ENCODE peak calls at places on chromosomes 4 and X, in eight cellular contexts. X, K, S, Y, A, U, L and I are unnamed samples. For H3K4me1, the result is how much of the 10 kb centered on the place peaks cover.

GRCh38 chrX:155632424-155633100 is 19.8 kb upstream of the TMLHE start:
- DNase-seq in X (no peak), K (no peak), S (no peak), Y (no peak), A (no peak), U (no peak), L (no peak), I (no peak)

GRCh38 chrX:94058728-94059382 is 384.8 kb downstream of the FAM133A start:
- DNase-seq in X (no peak), K (no peak), S (no peak), Y (no peak), A (no peak), U (no peak), L (peak), I (no peak)

GRCh38 chr4:176664964-176665363 is 127.8 kb downstream of the VEGFC start:
- DNase-seq in X (no peak), K (no peak), S (no peak), Y (no peak), A (no peak), U (no peak), L (no peak), I (no peak)

GRCh38 chrX:109635151-109635550 is 10.2 kb upstream of the KCNE5 start:
- DNase-seq in X (no peak), K (peak), S (no peak), Y (no peak), A (no peak), U (no peak), L (peak), I (no peak)

GRCh38 chr4:123892997-123893745 is 496.6 kb downstream of the SPRY1 start:
- DNase-seq in X (peak), K (peak), S (no peak), Y (no peak), A (peak), U (no peak), L (no peak), I (no peak)

GRCh38 chrX:84205276-84205675 is 17.3 kb upstream of the RPS6KA6 start:
- DNase-seq in X (no peak), K (no peak), S (no peak), Y (no peak), A (no peak), U (no peak), L (no peak), I (no peak)

GRCh38 chr4:109739547-109739946 is 9.7 kb upstream of the PLA2G12A start:
- DNase-seq in X (no peak), K (peak), S (no peak), Y (no peak), A (no peak), U (no peak), L (no peak), I (no peak)

GRCh38 chr4:82710202-82710929 is 88.2 kb downstream of the SCD5 start:
- DNase-seq in X (no peak), K (peak), S (peak), Y (no peak), A (no peak), U (no peak), L (peak), I (no peak)

GRCh38 chr4:76688737-76689078 is 209.2 kb downstream of the SOWAHB start:
- DNase-seq in X (no peak), K (no peak), S (no peak), Y (no peak), A (no peak), U (no peak), L (no peak), I (no peak)

GRCh38 chrX:65821721-65822496 is 154.5 kb downstream of the MSN start:
- DNase-seq in X (no peak), K (peak), S (no peak), Y (peak), A (no peak), U (peak), L (no peak), I (no peak)

GRCh38 chr4:26065833-26066232 is 151.8 kb downstream of the SMIM20 start:
- DNase-seq in X (no peak), K (no peak), S (no peak), Y (no peak), A (no peak), U (no peak), L (no peak), I (no peak)

GRCh38 chr4:108360857-108361820 is 192.4 kb upstream of the LEF1 start:
- DNase-seq in X (no peak), K (peak), S (no peak), Y (no peak), A (no peak), U (peak), L (no peak), I (no peak)

GRCh38 chr4:140595065-140595464 is 26.3 kb upstream of the UCP1 start:
- DNase-seq in X (no peak), K (peak), S (no peak), Y (no peak), A (no peak), U (no peak), L (peak), I (no peak)

GRCh38 chrX:72536542-72536941 is 36.1 kb downstream of the HDAC8 start:
- DNase-seq in X (no peak), K (no peak), S (no peak), Y (no peak), A (no peak), U (no peak), L (no peak), I (no peak)

GRCh38 chrX:134735015-134735414 is 76.7 kb upstream of the PLAC1 start:
- DNase-seq in X (no peak), K (no peak), S (no peak), Y (no peak), A (no peak), U (no peak), L (no peak), I (no peak)

GRCh38 chrX:151984328-151984727 is 9.9 kb upstream of the GABRE start:
- DNase-seq in X (no peak), K (peak), S (no peak), Y (no peak), A (no peak), U (no peak), L (no peak), I (peak)

GRCh38 chr4:73603307-73603710 is 16.9 kb downstream of the RASSF6 start:
- DNase-seq in X (no peak), K (peak), S (no peak), Y (no peak), A (no peak), U (no peak), L (no peak), I (no peak)

GRCh38 chr4:113090954-113091353 is 41.5 kb downstream of the ANK2 start:
- DNase-seq in X (no peak), K (no peak), S (no peak), Y (no peak), A (no peak), U (no peak), L (no peak), I (no peak)

GRCh38 chrX:12701625-12702024 is 89.6 kb upstream of the PRPS2 start:
- DNase-seq in X (peak), K (peak), S (no peak), Y (peak), A (peak), U (peak), L (peak), I (no peak)

GRCh38 chr4:109574931-109575804 is 15.1 kb downstream of the MCUB start:
- DNase-seq in X (no peak), K (no peak), S (no peak), Y (no peak), A (no peak), U (no peak), L (no peak), I (no peak)

GRCh38 chrX:68372665-68373064 is 60.6 kb downstream of the OPHN1 start:
- DNase-seq in X (no peak), K (no peak), S (no peak), Y (no peak), A (no peak), U (no peak), L (no peak), I (no peak)

GRCh38 chr4:54696649-54697048 is 38.9 kb downstream of the KIT start:
- DNase-seq in X (no peak), K (no peak), S (no peak), Y (no peak), A (no peak), U (no peak), L (no peak), I (no peak)

GRCh38 chrX:8841911-8842310 is 40.7 kb upstream of the FAM9A start:
- DNase-seq in X (no peak), K (no peak), S (no peak), Y (no peak), A (no peak), U (no peak), L (no peak), I (no peak)

GRCh38 chr4:90181644-90182043 is 54.5 kb downstream of the CCSER1 start:
- DNase-seq in X (no peak), K (no peak), S (no peak), Y (no peak), A (no peak), U (no peak), L (no peak), I (no peak)

GRCh38 chrX:129663171-129663570 is 8.4 kb upstream of the APLN start:
- DNase-seq in X (no peak), K (peak), S (no peak), Y (no peak), A (no peak), U (no peak), L (no peak), I (peak)

GRCh38 chrX:150696836-150697235 is 3.6 kb downstream of the MTMR1 start:
- DNase-seq in X (no peak), K (no peak), S (no peak), Y (no peak), A (no peak), U (no peak), L (no peak), I (no peak)

GRCh38 chr4:41432889-41433288 is 105.1 kb upstream of the LIMCH1 start:
- DNase-seq in X (no peak), K (peak), S (no peak), Y (no peak), A (no peak), U (no peak), L (no peak), I (no peak)

GRCh38 chr4:128835498-128836222 is 26.2 kb downstream of the JADE1 start:
- DNase-seq in X (no peak), K (peak), S (peak), Y (peak), A (peak), U (peak), L (no peak), I (no peak)

GRCh38 chr4:150960818-150961217 is 54.3 kb downstream of the LRBA start:
- DNase-seq in X (no peak), K (peak), S (no peak), Y (peak), A (no peak), U (peak), L (peak), I (no peak)

GRCh38 chrX:133661962-133662839 is 246.9 kb upstream of the GPC4 start:
- DNase-seq in X (no peak), K (no peak), S (no peak), Y (no peak), A (no peak), U (no peak), L (no peak), I (no peak)

GRCh38 chr4:150972592-150972991 is 42.5 kb downstream of the LRBA start:
- DNase-seq in X (no peak), K (peak), S (no peak), Y (no peak), A (no peak), U (no peak), L (peak), I (no peak)

GRCh38 chrX:134181261-134181660 is 55.7 kb upstream of the CCDC160 start:
- DNase-seq in X (no peak), K (no peak), S (no peak), Y (no peak), A (no peak), U (no peak), L (no peak), I (no peak)

GRCh38 chrX:134538316-134538715 is 78.4 kb downstream of the HPRT1 start:
- DNase-seq in X (no peak), K (no peak), S (no peak), Y (no peak), A (no peak), U (no peak), L (no peak), I (no peak)

GRCh38 chr4:177945235-177945634 is 503.0 kb upstream of the AGA start:
- DNase-seq in X (no peak), K (no peak), S (no peak), Y (no peak), A (no peak), U (no peak), L (no peak), I (no peak)

GRCh38 chrX:96211953-96212352 is 472.7 kb upstream of the DIAPH2 start:
- DNase-seq in X (no peak), K (no peak), S (no peak), Y (no peak), A (no peak), U (no peak), L (peak), I (no peak)

GRCh38 chr4:45317276-45317675 is 590.9 kb upstream of the GNPDA2 start:
- DNase-seq in X (no peak), K (peak), S (no peak), Y (no peak), A (no peak), U (no peak), L (no peak), I (no peak)

GRCh38 chr4:45316257-45316656 is 589.9 kb upstream of the GNPDA2 start:
- DNase-seq in X (no peak), K (peak), S (no peak), Y (no peak), A (no peak), U (no peak), L (no peak), I (no peak)

GRCh38 chr4:45323453-45324058 is 597.2 kb upstream of the GNPDA2 start:
- DNase-seq in X (no peak), K (no peak), S (no peak), Y (no peak), A (no peak), U (no peak), L (no peak), I (no peak)

GRCh38 chr4:45317739-45318138 is 591.4 kb upstream of the GNPDA2 start:
- DNase-seq in X (no peak), K (no peak), S (no peak), Y (no peak), A (no peak), U (no peak), L (no peak), I (no peak)
- H3K4me1 ChIP-seq in X (under half), K (under half), S (under half), Y (under half), A (under half), U (under half), L (under half), I (under half)

GRCh38 chr4:8103991-8104390 is 54.6 kb downstream of the ABLIM2 start:
- DNase-seq in X (no peak), K (no peak), S (no peak), Y (no peak), A (no peak), U (peak), L (no peak), I (no peak)

GRCh38 chr4:8101213-8101781 is 57.3 kb downstream of the ABLIM2 start:
- DNase-seq in X (peak), K (peak), S (peak), Y (peak), A (peak), U (peak), L (no peak), I (no peak)

GRCh38 chr4:8103421-8103820 is 55.2 kb downstream of the ABLIM2 start:
- DNase-seq in X (no peak), K (no peak), S (no peak), Y (no peak), A (no peak), U (peak), L (no peak), I (no peak)

GRCh38 chr4:8101796-8102355 is 56.7 kb downstream of the ABLIM2 start:
- DNase-seq in X (no peak), K (no peak), S (no peak), Y (no peak), A (no peak), U (peak), L (no peak), I (no peak)

GRCh38 chr4:8102831-8103230 is 55.8 kb downstream of the ABLIM2 start:
- DNase-seq in X (no peak), K (no peak), S (no peak), Y (no peak), A (no peak), U (peak), L (no peak), I (no peak)
- H3K4me1 ChIP-seq in X (under half), K (under half), S (under half), Y (under half), A (half or more), U (under half), L (under half), I (under half)

GRCh38 chr4:40254961-40255721 is 58.3 kb downstream of the RHOH start:
- DNase-seq in X (no peak), K (peak), S (no peak), Y (no peak), A (no peak), U (no peak), L (no peak), I (no peak)

GRCh38 chr4:40256329-40256728 is 59.5 kb downstream of the RHOH start:
- DNase-seq in X (no peak), K (no peak), S (no peak), Y (no peak), A (no peak), U (no peak), L (no peak), I (no peak)

GRCh38 chr4:40255722-40256281 is 59.0 kb downstream of the RHOH start:
- DNase-seq in X (no peak), K (peak), S (no peak), Y (no peak), A (no peak), U (no peak), L (no peak), I (no peak)

GRCh38 chr4:40251366-40251765 is 54.5 kb downstream of the RHOH start:
- DNase-seq in X (no peak), K (no peak), S (no peak), Y (no peak), A (no peak), U (no peak), L (no peak), I (no peak)

DNA sequence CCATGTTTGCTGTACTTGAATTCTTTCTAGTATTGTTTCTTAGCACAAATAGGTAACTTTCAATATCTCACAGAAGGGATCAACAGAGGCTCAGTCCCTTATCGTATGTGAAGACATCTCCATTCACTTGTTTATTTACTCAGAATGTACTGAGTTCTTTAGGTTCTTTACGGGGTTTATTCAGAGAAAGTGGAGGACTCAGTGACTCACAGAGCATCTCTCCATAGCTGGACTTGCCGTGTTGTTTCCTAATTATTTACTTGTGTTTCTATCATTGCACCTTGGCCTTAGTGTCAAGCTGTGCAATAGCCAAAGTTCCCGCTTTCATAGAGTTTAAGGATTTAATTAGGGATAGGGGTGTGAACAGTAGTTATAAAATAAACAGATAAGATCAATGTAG is 57.1 kb downstream of the RHOH start:
- DNase-seq in X (no peak), K (no peak), S (no peak), Y (no peak), A (no peak), U (no peak), L (no peak), I (no peak)
- H3K4me1 ChIP-seq in X (under half), K (under half), S (under half), Y (under half), A (under half), U (under half), L (under half), I (under half)

DNA sequence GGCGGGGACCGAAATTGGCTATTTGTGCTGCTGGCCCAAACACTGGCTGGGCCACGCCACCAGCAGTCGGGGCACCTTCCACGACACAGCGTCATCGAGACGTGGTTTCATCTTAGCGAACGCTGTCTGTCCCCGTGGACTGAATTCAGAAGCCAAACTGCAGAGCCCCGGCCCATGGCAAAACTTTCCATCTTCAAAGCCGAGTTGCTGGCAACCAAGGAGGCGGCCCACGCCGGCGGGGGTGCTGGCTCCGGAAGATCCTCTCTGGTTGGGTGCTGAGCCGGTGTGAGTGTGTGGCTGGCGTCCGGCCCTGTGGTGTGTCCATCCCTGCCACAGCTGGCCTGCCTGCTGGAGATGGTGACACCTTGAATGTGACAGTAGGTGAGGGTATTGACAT is 96.6 kb upstream of the ADRA2C start:
- DNase-seq in X (no peak), K (no peak), S (no peak), Y (no peak), A (no peak), U (peak), L (no peak), I (no peak)
- H3K4me1 ChIP-seq in X (under half), K (under half), S (under half), Y (under half), A (under half), U (under half), L (under half), I (under half)

GRCh38 chr4:185654311-185654710 is 119.0 kb upstream of the PDLIM3 start:
- DNase-seq in X (no peak), K (no peak), S (no peak), Y (no peak), A (no peak), U (no peak), L (no peak), I (no peak)

GRCh38 chr4:185648631-185649030 is 113.3 kb upstream of the PDLIM3 start:
- DNase-seq in X (no peak), K (no peak), S (no peak), Y (no peak), A (no peak), U (no peak), L (no peak), I (no peak)

GRCh38 chr4:185651851-185652250 is 116.5 kb upstream of the PDLIM3 start:
- DNase-seq in X (no peak), K (no peak), S (no peak), Y (no peak), A (no peak), U (no peak), L (no peak), I (no peak)

GRCh38 chr4:185654965-185655554 is 119.8 kb upstream of the PDLIM3 start:
- DNase-seq in X (no peak), K (no peak), S (no peak), Y (no peak), A (no peak), U (no peak), L (no peak), I (no peak)

DNA sequence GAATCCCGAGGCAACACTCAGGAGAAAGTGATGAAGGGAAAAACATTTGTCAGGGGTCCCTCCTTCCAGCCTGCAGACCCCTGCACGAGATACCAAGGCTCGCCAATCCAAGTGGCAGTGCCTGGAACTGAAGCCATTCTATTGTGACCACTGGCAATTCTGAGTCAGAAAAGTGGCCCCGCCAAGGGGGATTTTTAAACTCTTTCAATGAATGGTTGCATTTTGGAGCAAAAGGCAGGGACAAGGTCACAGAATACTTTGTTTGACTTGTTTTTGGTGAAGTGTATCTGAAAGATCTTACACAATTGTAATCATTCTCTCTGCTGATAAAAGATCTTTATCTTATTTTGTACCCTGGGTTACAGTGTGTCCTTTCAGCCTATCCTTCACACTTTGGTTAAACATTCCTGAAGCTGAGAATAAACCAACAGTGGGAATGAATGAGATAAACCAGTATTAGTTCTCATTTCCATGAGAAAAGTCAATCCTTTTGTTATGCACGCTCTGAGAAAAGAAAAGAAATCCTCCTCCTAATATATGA is 115.9 kb upstream of the PDLIM3 start:
- DNase-seq in X (no peak), K (no peak), S (no peak), Y (no peak), A (no peak), U (no peak), L (no peak), I (no peak)
- H3K4me1 ChIP-seq in X (under half), K (under half), S (under half), Y (under half), A (under half), U (under half), L (under half), I (under half)

GRCh38 chrX:82458207-82458754 is 1049.8 kb upstream of the POU3F4 start:
- DNase-seq in X (no peak), K (no peak), S (no peak), Y (no peak), A (no peak), U (no peak), L (no peak), I (no peak)
- H3K4me1 ChIP-seq in X (under half), K (under half), S (under half), Y (under half), A (under half), U (under half), L (under half), I (under half)

GRCh38 chr4:77804471-77804870 is 14.7 kb downstream of the CNOT6L start:
- DNase-seq in X (no peak), K (no peak), S (no peak), Y (no peak), A (no peak), U (no peak), L (no peak), I (no peak)
- H3K4me1 ChIP-seq in X (under half), K (under half), S (under half), Y (under half), A (under half), U (under half), L (under half), I (under half)